ENCODE peak calls at places on chromosomes 5 and 9, in four cellular contexts. One of them, this sample, is unnamed.
A peak's percentile ranks its signal among the peaks of the same experiment; 100 is the strongest.

GRCh38 chr5:58412081-58412480 is 47.8 kb downstream of the PLK2 start:
- DNase-seq in SK-N-SH: no peak
- DNase-seq in transverse colon: no peak
- DNase-seq in suprapubic skin: no peak
- DNase-seq in this sample: no peak

GRCh38 chr9:38243993-38244392 is 148.5 kb upstream of the ALDH1B1 start:
- DNase-seq in suprapubic skin: no peak
- DNase-seq in transverse colon: no peak
- DNase-seq in SK-N-SH: peak; percentile 25
- DNase-seq in this sample: no peak

GRCh38 chr5:128254789-128255188 is 171.2 kb downstream of the SLC12A2 start:
- DNase-seq in transverse colon: no peak
- DNase-seq in suprapubic skin: no peak
- DNase-seq in SK-N-SH: no peak
- DNase-seq in this sample: no peak

GRCh38 chr9:134566936-134567335 is 74.7 kb upstream of the COL5A1 start:
- DNase-seq in SK-N-SH: no peak
- DNase-seq in suprapubic skin: peak; percentile 39
- DNase-seq in transverse colon: no peak
- DNase-seq in this sample: no peak

GRCh38 chr5:76732405-76733048 is 16.6 kb downstream of the F2R start:
- DNase-seq in transverse colon: no peak
- DNase-seq in SK-N-SH: no peak
- DNase-seq in suprapubic skin: no peak
- DNase-seq in this sample: no peak

GRCh38 chr5:147750065-147750464 is 32.5 kb downstream of the JAKMIP2 start:
- DNase-seq in transverse colon: no peak
- DNase-seq in suprapubic skin: no peak
- DNase-seq in SK-N-SH: no peak
- DNase-seq in this sample: no peak

GRCh38 chr9:73269430-73270101 is 117.9 kb downstream of the ANXA1 start:
- DNase-seq in transverse colon: no peak
- DNase-seq in SK-N-SH: peak; percentile 5
- DNase-seq in suprapubic skin: no peak
- DNase-seq in this sample: no peak

GRCh38 chr9:123686131-123686848 is 243.6 kb downstream of the DENND1A start:
- DNase-seq in SK-N-SH: no peak
- DNase-seq in transverse colon: peak; percentile 71
- DNase-seq in suprapubic skin: no peak
- DNase-seq in this sample: no peak

GRCh38 chr9:98280574-98280973 is 25.1 kb upstream of the TBC1D2 start:
- DNase-seq in SK-N-SH: peak; percentile 85
- DNase-seq in suprapubic skin: no peak
- DNase-seq in transverse colon: no peak
- DNase-seq in this sample: no peak

GRCh38 chr9:101877439-101877838 is 139.0 kb upstream of the GRIN3A start:
- DNase-seq in SK-N-SH: no peak
- DNase-seq in transverse colon: no peak
- DNase-seq in suprapubic skin: no peak
- DNase-seq in this sample: no peak

GRCh38 chr5:143041972-143042770 is 272.0 kb downstream of the ARHGAP26 start:
- DNase-seq in suprapubic skin: no peak
- DNase-seq in SK-N-SH: no peak
- DNase-seq in transverse colon: no peak
- DNase-seq in this sample: no peak

GRCh38 chr9:134395727-134396257 is 69.5 kb downstream of the RXRA start:
- DNase-seq in SK-N-SH: no peak
- DNase-seq in transverse colon: no peak
- DNase-seq in suprapubic skin: no peak
- DNase-seq in this sample: no peak

GRCh38 chr5:53343187-53343586 is 137.2 kb upstream of the FST start:
- DNase-seq in suprapubic skin: no peak
- DNase-seq in transverse colon: no peak
- DNase-seq in SK-N-SH: no peak
- DNase-seq in this sample: no peak

DNA sequence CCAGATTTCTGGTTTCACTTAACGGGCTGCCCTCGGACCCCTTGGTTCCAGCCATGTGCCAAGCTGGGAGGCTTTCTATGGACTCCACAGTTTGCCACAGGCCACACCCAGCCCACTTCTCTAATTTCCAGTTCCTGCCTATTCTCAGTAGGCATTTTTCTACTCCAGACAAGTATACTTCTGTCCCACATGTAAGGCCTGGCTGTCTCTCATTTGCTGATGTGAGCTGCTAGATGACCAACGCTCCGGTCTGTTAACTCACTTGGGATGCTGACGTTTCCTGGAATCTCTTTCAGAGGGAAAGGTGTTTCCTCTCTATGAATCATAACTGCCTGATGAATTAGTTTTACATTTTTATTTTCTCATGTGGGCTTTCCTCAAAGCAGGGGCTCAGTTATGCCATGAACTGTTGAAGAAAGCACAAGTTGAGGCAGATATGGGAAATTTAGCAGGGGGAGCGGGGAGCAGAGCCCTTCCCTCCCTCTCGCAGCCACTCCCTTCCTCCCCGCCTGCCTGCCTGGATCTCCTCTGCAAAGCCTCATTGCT is 36.3 kb downstream of the ERGIC1 start:
- DNase-seq in SK-N-SH: no peak
- DNase-seq in transverse colon: no peak
- DNase-seq in suprapubic skin: peak; percentile 81
- DNase-seq in this sample: no peak
- TF ChIP-seq POLR2AphosphoS5 in SK-N-SH: peak; percentile 58
- TF ChIP-seq POLR2AphosphoS5 in transverse colon: peak; percentile 48
- TF ChIP-seq POLR2AphosphoS5 in suprapubic skin: peak; percentile 41
- TF ChIP-seq POLR2AphosphoS5 in this sample: no peak

DNA sequence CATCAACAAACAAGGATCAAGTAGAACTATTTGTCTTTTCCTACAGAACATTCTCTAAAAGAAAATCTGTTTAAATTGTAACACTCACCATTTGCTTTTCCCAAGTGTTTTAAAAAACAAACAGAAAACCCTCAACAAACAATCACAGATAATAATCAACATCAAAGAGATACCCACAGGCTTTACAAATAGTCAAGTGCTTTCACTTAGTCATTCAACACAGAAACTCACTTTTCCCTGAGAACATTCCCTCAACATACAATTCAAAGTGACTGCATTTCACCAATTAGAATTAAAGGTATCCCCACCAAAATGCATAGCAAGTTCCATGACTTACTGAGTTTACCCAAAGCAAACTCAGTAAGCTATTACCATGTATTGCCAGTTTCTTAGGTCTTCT is 144.9 kb downstream of the NR2F1-AS1 start:
- DNase-seq in suprapubic skin: no peak
- DNase-seq in SK-N-SH: no peak
- DNase-seq in transverse colon: no peak
- DNase-seq in this sample: no peak
- TF ChIP-seq POLR2AphosphoS5 in suprapubic skin: no peak
- TF ChIP-seq POLR2AphosphoS5 in SK-N-SH: no peak
- TF ChIP-seq POLR2AphosphoS5 in transverse colon: no peak
- TF ChIP-seq POLR2AphosphoS5 in this sample: no peak

DNA sequence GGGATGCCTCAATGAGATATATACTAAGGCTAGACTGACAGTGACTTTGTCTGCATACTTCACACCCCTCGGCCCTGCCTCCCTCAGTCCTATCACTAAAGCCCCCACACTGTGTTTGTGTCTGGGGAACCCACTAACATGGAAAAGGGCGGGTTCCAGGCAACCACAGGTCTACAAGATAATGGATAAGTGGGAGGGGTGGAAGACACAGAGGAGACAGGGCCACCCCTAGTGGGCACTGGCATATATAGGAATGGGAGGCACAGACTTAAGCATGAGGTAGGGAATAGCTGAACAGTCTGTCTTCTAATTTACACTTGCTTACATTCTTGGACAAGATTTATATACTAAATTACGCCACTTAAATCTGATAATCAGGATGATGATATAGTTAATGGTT is 74.0 kb downstream of the SLIT3 start:
- DNase-seq in SK-N-SH: peak; percentile 26
- DNase-seq in suprapubic skin: no peak
- DNase-seq in transverse colon: no peak
- DNase-seq in this sample: no peak
- TF ChIP-seq POLR2AphosphoS5 in SK-N-SH: no peak
- TF ChIP-seq POLR2AphosphoS5 in suprapubic skin: no peak
- TF ChIP-seq POLR2AphosphoS5 in transverse colon: no peak
- TF ChIP-seq POLR2AphosphoS5 in this sample: no peak

GRCh38 chr5:36607838-36608783 is 1.7 kb downstream of the SLC1A3 start:
- DNase-seq in transverse colon: no peak
- DNase-seq in SK-N-SH: no peak
- DNase-seq in suprapubic skin: no peak
- DNase-seq in this sample: no peak

GRCh38 chr5:36607114-36607561 is 732 bp downstream of the SLC1A3 start:
- DNase-seq in suprapubic skin: no peak
- DNase-seq in transverse colon: no peak
- DNase-seq in SK-N-SH: no peak
- DNase-seq in this sample: no peak

GRCh38 chr5:36606052-36606436 is 362 bp upstream of the SLC1A3 start:
- DNase-seq in SK-N-SH: no peak
- DNase-seq in suprapubic skin: no peak
- DNase-seq in transverse colon: no peak
- DNase-seq in this sample: no peak

GRCh38 chr5:36605241-36605640 is 1.2 kb upstream of the SLC1A3 start:
- DNase-seq in transverse colon: no peak
- DNase-seq in SK-N-SH: no peak
- DNase-seq in suprapubic skin: no peak
- DNase-seq in this sample: no peak

DNA sequence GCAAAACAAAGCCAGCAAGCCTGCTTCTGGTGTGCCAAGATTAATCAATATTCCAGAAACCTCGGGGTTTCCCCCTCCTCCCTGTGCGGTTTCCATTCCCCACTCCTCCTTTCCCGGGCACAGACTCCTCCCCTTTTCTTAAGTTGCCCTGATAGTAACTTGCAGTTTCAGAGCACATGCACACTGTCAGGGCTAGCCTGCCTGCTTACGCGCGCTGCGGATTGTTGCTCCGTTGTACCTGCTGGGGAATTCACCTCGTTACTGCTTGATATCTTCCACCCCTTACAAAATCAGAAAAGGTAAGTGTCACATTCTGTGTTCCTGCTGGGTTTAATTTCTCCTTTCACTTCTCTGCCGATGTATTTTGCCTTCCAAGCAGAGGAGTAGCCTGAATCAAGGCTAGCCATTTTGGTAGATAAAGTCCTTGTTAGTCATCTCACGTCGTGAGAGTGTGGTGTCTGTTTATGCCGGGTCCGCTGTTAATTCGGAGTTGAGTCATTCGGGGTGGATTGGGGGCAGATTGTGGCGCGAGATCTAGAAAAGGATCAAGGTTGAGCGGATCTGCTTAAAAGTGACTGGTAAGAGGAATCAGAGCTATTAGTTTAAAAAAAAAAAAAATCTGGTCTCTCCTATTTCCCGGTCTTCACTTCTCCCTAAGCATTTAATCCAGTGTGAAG is at the start of gene SLC1A3:
- DNase-seq in transverse colon: peak; percentile 22
- DNase-seq in suprapubic skin: peak; percentile 71
- DNase-seq in SK-N-SH: no peak
- DNase-seq in this sample: peak; percentile 47
- TF ChIP-seq POLR2AphosphoS5 in transverse colon: peak; percentile 43
- TF ChIP-seq POLR2AphosphoS5 in suprapubic skin: no peak
- TF ChIP-seq POLR2AphosphoS5 in SK-N-SH: no peak
- TF ChIP-seq POLR2AphosphoS5 in this sample: peak; percentile 32

DNA sequence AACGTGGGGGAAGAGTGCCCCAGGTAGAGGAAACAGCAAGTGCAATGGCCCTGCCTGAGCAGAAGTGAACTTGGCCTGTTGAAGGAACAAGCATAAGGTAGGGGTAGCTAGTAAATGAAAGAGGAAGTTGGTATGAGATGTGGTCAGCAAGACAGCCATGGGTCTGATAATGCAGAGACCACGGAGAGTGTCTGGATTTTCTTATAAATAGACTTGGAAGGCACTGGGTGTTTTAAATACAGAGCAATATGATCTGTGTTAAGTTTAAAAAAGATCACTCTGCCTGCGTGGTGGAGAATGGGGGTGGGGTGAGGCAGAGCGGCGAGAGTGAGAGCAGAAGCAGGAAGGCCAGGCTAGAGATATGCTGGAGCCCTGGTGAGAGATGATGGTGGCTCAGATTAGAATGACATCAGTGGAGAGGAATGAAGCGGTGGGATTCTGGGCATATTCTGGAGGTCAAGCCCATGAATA is 4.2 kb downstream of the ADAM19 start:
- DNase-seq in suprapubic skin: no peak
- DNase-seq in transverse colon: peak; percentile 65
- DNase-seq in SK-N-SH: no peak
- DNase-seq in this sample: peak; percentile 52
- TF ChIP-seq POLR2AphosphoS5 in suprapubic skin: no peak
- TF ChIP-seq POLR2AphosphoS5 in transverse colon: no peak
- TF ChIP-seq POLR2AphosphoS5 in SK-N-SH: peak; percentile 36
- TF ChIP-seq POLR2AphosphoS5 in this sample: no peak

GRCh38 chr5:169635933-169636332 is 1.1 kb upstream of the DOCK2 start:
- DNase-seq in SK-N-SH: no peak
- DNase-seq in suprapubic skin: no peak
- DNase-seq in transverse colon: no peak
- DNase-seq in this sample: no peak
- TF ChIP-seq POLR2AphosphoS5 in SK-N-SH: no peak
- TF ChIP-seq POLR2AphosphoS5 in suprapubic skin: no peak
- TF ChIP-seq POLR2AphosphoS5 in transverse colon: no peak
- TF ChIP-seq POLR2AphosphoS5 in this sample: no peak

DNA sequence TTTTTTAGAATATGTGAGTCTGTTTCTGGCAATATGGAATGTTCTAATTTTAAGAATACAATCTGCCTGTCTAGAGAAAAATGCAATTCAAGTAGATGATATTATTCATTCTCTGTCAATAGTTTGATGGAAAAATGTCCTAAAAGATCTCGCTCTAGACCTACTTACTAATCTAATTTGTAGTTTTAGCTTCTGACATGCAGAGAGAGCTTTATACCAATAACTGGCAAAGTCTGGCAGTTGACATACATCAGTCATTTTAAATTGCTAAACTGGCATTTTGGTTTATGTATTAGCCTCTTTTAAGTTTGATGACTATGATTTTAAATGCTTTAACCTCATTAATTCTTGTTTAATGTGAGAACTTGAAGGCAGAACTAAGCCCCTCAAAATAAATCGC is 355.0 kb upstream of the CDH10 start:
- DNase-seq in suprapubic skin: no peak
- DNase-seq in transverse colon: no peak
- DNase-seq in SK-N-SH: no peak
- DNase-seq in this sample: no peak
- TF ChIP-seq POLR2AphosphoS5 in suprapubic skin: no peak
- TF ChIP-seq POLR2AphosphoS5 in transverse colon: no peak
- TF ChIP-seq POLR2AphosphoS5 in SK-N-SH: no peak
- TF ChIP-seq POLR2AphosphoS5 in this sample: no peak

GRCh38 chr5:14208071-14209021 is 65.2 kb downstream of the TRIO start:
- DNase-seq in transverse colon: peak; percentile 59
- DNase-seq in SK-N-SH: no peak
- DNase-seq in suprapubic skin: no peak
- DNase-seq in this sample: peak; percentile 26
- TF ChIP-seq POLR2AphosphoS5 in transverse colon: no peak
- TF ChIP-seq POLR2AphosphoS5 in SK-N-SH: peak; percentile 42
- TF ChIP-seq POLR2AphosphoS5 in suprapubic skin: no peak
- TF ChIP-seq POLR2AphosphoS5 in this sample: no peak

This sample was measured in HL-60.